ENCODE peak calls at places on chromosome 11, in seven cellular contexts. J is psoas muscle, X is sigmoid colon, Q is activated gamma-delta T cell treated with Interleukin-2 at 50 U/mL for 16 hours, G is stomach, V is DMS 273 treated with DMSO at 0.1 percent for 48 hours, N is hypothalamus. K is an unnamed sample.

GRCh38 chr11:71500601-71501021 is 26.5 kb upstream of the KRTAP5-7 start:
- DNase-seq in J (no peak), X (no peak), Q (no peak), G (peak), V (no peak), N (no peak), K (no peak)

GRCh38 chr11:35558468-35558867 is 33.1 kb upstream of the PAMR1 start:
- DNase-seq in J (no peak), X (no peak), Q (no peak), G (no peak), V (no peak), N (no peak), K (no peak)

GRCh38 chr11:27207025-27207650 is 155.9 kb downstream of the CCDC34 start:
- DNase-seq in J (no peak), X (no peak), Q (no peak), G (no peak), V (no peak), N (no peak), K (no peak)

GRCh38 chr11:60857378-60858232 is 1.9 kb upstream of the PTGDR2 start:
- DNase-seq in J (peak), X (no peak), Q (no peak), G (no peak), V (no peak), N (no peak), K (no peak)

GRCh38 chr11:1747753-1748466 is 2.5 kb downstream of the IFITM10 start:
- DNase-seq in J (peak), X (peak), Q (no peak), G (no peak), V (no peak), N (no peak), K (peak)

GRCh38 chr11:99371257-99371656 is 350.5 kb downstream of the CNTN5 start:
- DNase-seq in J (no peak), X (no peak), Q (no peak), G (no peak), V (no peak), N (no peak), K (no peak)

GRCh38 chr11:121127809-121128208 is 26.8 kb downstream of the TECTA start:
- DNase-seq in J (no peak), X (no peak), Q (no peak), G (no peak), V (no peak), N (no peak), K (no peak)

GRCh38 chr11:131108780-131109179 is 192.5 kb upstream of the SNX19 start:
- DNase-seq in J (no peak), X (no peak), Q (no peak), G (no peak), V (no peak), N (no peak), K (no peak)

GRCh38 chr11:86202013-86202336 is 42.6 kb upstream of the EED start:
- DNase-seq in J (no peak), X (no peak), Q (no peak), G (no peak), V (no peak), N (no peak), K (no peak)

GRCh38 chr11:1746516-1746931 is 3.9 kb downstream of the IFITM10 start:
- DNase-seq in J (peak), X (peak), Q (no peak), G (no peak), V (no peak), N (no peak), K (no peak)

GRCh38 chr11:116638463-116638862 is 134.3 kb downstream of the BUD13 start:
- DNase-seq in J (no peak), X (no peak), Q (no peak), G (no peak), V (no peak), N (no peak), K (no peak)

K was measured in kidney.